ENCODE peak calls at places on chromosomes 3 and 15, in seven cellular contexts. One of them, this sample, is unnamed.

GRCh38 chr3:59759298-59760169 is 709.7 kb upstream of the CFAP20DC start:
- DNase-seq in mesendoderm: no peak
- DNase-seq in GM12865: no peak
- DNase-seq in tibial nerve: no peak
- DNase-seq in adipocyte: no peak
- DNase-seq in adrenal gland: no peak
- DNase-seq in lower lobe of right lung: no peak
- DNase-seq in this sample: no peak

GRCh38 chr3:42545284-42545900 is 36.4 kb downstream of the SEC22C start:
- DNase-seq in GM12865: no peak
- DNase-seq in tibial nerve: no peak
- DNase-seq in adrenal gland: no peak
- DNase-seq in mesendoderm: no peak
- DNase-seq in lower lobe of right lung: no peak
- DNase-seq in adipocyte: no peak
- DNase-seq in this sample: no peak

GRCh38 chr15:63726491-63726890 is 107.3 kb downstream of the HERC1 start:
- DNase-seq in adrenal gland: no peak
- DNase-seq in mesendoderm: no peak
- DNase-seq in tibial nerve: no peak
- DNase-seq in lower lobe of right lung: no peak
- DNase-seq in GM12865: no peak
- DNase-seq in adipocyte: peak
- DNase-seq in this sample: no peak

GRCh38 chr3:124824286-124824915 is 62.8 kb downstream of the ITGB5 start:
- DNase-seq in adipocyte: no peak
- DNase-seq in tibial nerve: no peak
- DNase-seq in adrenal gland: no peak
- DNase-seq in GM12865: no peak
- DNase-seq in mesendoderm: no peak
- DNase-seq in lower lobe of right lung: no peak
- DNase-seq in this sample: no peak

GRCh38 chr15:70879386-70879785 is 12.8 kb downstream of the THAP10 start:
- DNase-seq in adipocyte: peak
- DNase-seq in lower lobe of right lung: no peak
- DNase-seq in adrenal gland: no peak
- DNase-seq in tibial nerve: no peak
- DNase-seq in mesendoderm: no peak
- DNase-seq in GM12865: no peak
- DNase-seq in this sample: no peak

GRCh38 chr15:73283341-73283962 is 85.3 kb downstream of the HCN4 start:
- DNase-seq in adrenal gland: no peak
- DNase-seq in tibial nerve: no peak
- DNase-seq in adipocyte: peak
- DNase-seq in GM12865: no peak
- DNase-seq in lower lobe of right lung: no peak
- DNase-seq in mesendoderm: no peak
- DNase-seq in this sample: no peak

GRCh38 chr3:69906351-69906966 is 93.1 kb upstream of the SAMMSON start:
- DNase-seq in lower lobe of right lung: no peak
- DNase-seq in adipocyte: no peak
- DNase-seq in GM12865: no peak
- DNase-seq in adrenal gland: no peak
- DNase-seq in mesendoderm: no peak
- DNase-seq in tibial nerve: no peak
- DNase-seq in this sample: no peak

GRCh38 chr3:192331749-192332385 is 395.5 kb downstream of the FGF12 start:
- DNase-seq in tibial nerve: no peak
- DNase-seq in GM12865: no peak
- DNase-seq in adipocyte: no peak
- DNase-seq in lower lobe of right lung: no peak
- DNase-seq in mesendoderm: no peak
- DNase-seq in adrenal gland: no peak
- DNase-seq in this sample: no peak

GRCh38 chr3:170357176-170357919 is at the start of gene SKIL:
- DNase-seq in GM12865: peak
- DNase-seq in lower lobe of right lung: peak
- DNase-seq in tibial nerve: peak
- DNase-seq in adipocyte: peak
- DNase-seq in mesendoderm: peak
- DNase-seq in adrenal gland: peak
- DNase-seq in this sample: peak

DNA sequence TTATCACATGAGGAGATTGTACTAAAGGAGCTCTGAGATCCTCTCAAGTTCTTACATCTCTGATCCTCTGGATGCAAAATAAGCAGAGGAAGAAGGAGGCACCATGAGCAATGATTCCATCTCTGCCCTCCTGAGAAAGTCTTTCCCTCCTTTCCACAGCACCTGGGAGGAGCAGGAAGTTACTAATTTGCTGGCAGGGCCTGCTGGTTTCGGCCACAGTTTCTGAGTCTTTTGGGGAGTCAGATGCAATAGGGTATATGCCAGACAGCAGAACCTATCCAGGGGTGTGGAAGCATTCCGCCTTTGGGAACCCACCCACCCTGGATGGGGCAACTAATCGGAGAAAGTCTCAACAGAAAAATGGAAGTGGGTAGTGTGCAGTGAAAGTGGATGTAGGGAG is 38.5 kb upstream of the SPTSSB start:
- DNase-seq in mesendoderm: peak
- DNase-seq in tibial nerve: no peak
- DNase-seq in adipocyte: no peak
- DNase-seq in adrenal gland: no peak
- DNase-seq in GM12865: no peak
- DNase-seq in lower lobe of right lung: no peak
- DNase-seq in this sample: no peak
- H3K4me3 ChIP-seq in mesendoderm: no peak
- H3K4me3 ChIP-seq in tibial nerve: no peak
- H3K4me3 ChIP-seq in adipocyte: no peak
- H3K4me3 ChIP-seq in adrenal gland: no peak
- H3K4me3 ChIP-seq in GM12865: no peak
- H3K4me3 ChIP-seq in lower lobe of right lung: no peak
- H3K4me3 ChIP-seq in this sample: no peak

DNA sequence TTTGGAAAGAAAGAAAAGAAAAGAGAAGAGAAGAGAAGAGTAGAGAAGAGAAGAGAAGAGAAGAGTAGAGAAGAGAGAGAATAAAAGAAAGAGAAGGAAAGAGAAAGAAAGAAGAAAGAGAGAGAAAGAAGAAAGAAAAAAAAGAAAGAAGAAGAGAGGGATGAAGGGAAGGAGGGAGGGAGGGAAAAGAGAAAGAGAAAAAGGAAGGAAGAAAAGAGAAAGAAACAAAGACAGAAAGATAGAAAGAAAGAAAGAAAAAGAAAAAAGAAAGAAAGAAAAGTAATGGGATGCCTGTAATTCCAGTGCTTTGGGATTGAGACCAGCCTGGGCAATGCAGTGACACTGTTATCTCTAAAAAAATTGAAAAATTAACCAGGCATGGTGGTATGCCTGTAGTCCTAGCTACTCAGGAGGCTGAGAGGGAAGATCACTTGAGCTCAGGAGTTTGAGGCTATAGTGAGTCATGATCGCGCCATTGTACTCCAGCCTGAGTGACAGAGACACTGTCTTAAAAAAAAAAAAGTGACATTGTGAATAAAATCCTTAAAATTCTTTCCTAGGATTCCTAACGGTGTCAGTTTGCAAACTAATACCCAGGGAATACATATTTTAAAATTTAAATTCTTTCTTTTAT is 1.7 kb downstream of the RASL12 start:
- DNase-seq in tibial nerve: no peak
- DNase-seq in GM12865: no peak
- DNase-seq in mesendoderm: peak
- DNase-seq in lower lobe of right lung: no peak
- DNase-seq in adrenal gland: no peak
- DNase-seq in adipocyte: no peak
- DNase-seq in this sample: no peak
- H3K4me3 ChIP-seq in tibial nerve: peak
- H3K4me3 ChIP-seq in GM12865: no peak
- H3K4me3 ChIP-seq in mesendoderm: no peak
- H3K4me3 ChIP-seq in lower lobe of right lung: peak
- H3K4me3 ChIP-seq in adrenal gland: no peak
- H3K4me3 ChIP-seq in adipocyte: no peak
- H3K4me3 ChIP-seq in this sample: peak

DNA sequence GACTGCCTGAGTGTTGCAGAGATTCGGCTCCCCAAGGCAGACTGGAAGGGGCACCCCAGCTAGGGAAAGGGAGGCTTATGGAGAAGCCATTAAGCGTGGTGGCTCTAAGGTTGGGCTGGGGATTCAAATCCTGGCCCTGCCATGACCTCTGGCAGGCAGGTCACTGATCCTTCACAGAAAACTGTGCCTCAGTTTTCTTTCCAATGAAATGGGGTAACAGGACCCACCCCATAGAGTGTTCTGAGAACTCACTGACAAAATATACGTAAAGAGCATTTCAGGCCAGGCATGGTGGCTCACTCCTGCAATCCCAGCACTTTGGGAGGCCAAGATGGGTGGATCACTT is 34.6 kb downstream of the DNASE1L3 start:
- DNase-seq in tibial nerve: no peak
- DNase-seq in adrenal gland: no peak
- DNase-seq in mesendoderm: no peak
- DNase-seq in lower lobe of right lung: no peak
- DNase-seq in adipocyte: no peak
- DNase-seq in GM12865: no peak
- DNase-seq in this sample: no peak
- H3K4me3 ChIP-seq in tibial nerve: no peak
- H3K4me3 ChIP-seq in adrenal gland: no peak
- H3K4me3 ChIP-seq in mesendoderm: no peak
- H3K4me3 ChIP-seq in lower lobe of right lung: no peak
- H3K4me3 ChIP-seq in adipocyte: no peak
- H3K4me3 ChIP-seq in GM12865: no peak
- H3K4me3 ChIP-seq in this sample: no peak

GRCh38 chr15:101614001-101614585 is 38.1 kb downstream of the TM2D3 start:
- DNase-seq in adrenal gland: no peak
- DNase-seq in tibial nerve: no peak
- DNase-seq in mesendoderm: no peak
- DNase-seq in GM12865: no peak
- DNase-seq in adipocyte: no peak
- DNase-seq in lower lobe of right lung: no peak
- DNase-seq in this sample: no peak

GRCh38 chr15:101615986-101616848 is 36.0 kb downstream of the TM2D3 start:
- DNase-seq in adipocyte: peak
- DNase-seq in GM12865: no peak
- DNase-seq in tibial nerve: no peak
- DNase-seq in mesendoderm: peak
- DNase-seq in lower lobe of right lung: no peak
- DNase-seq in adrenal gland: peak
- DNase-seq in this sample: peak

GRCh38 chr15:101614761-101615160 is 37.4 kb downstream of the TM2D3 start:
- DNase-seq in adrenal gland: no peak
- DNase-seq in lower lobe of right lung: no peak
- DNase-seq in GM12865: no peak
- DNase-seq in adipocyte: no peak
- DNase-seq in tibial nerve: no peak
- DNase-seq in mesendoderm: peak
- DNase-seq in this sample: no peak

GRCh38 chr15:101617390-101617965 is 34.7 kb downstream of the TM2D3 start:
- DNase-seq in mesendoderm: no peak
- DNase-seq in lower lobe of right lung: no peak
- DNase-seq in adrenal gland: no peak
- DNase-seq in GM12865: no peak
- DNase-seq in tibial nerve: no peak
- DNase-seq in adipocyte: no peak
- DNase-seq in this sample: no peak

GRCh38 chr15:101615414-101615985 is 36.7 kb downstream of the TM2D3 start:
- DNase-seq in adrenal gland: peak
- DNase-seq in lower lobe of right lung: no peak
- DNase-seq in mesendoderm: peak
- DNase-seq in tibial nerve: no peak
- DNase-seq in GM12865: no peak
- DNase-seq in adipocyte: no peak
- DNase-seq in this sample: peak
- H3K4me3 ChIP-seq in adrenal gland: no peak
- H3K4me3 ChIP-seq in lower lobe of right lung: no peak
- H3K4me3 ChIP-seq in mesendoderm: no peak
- H3K4me3 ChIP-seq in tibial nerve: peak
- H3K4me3 ChIP-seq in GM12865: no peak
- H3K4me3 ChIP-seq in adipocyte: peak
- H3K4me3 ChIP-seq in this sample: no peak

GRCh38 chr3:48715179-48715800 is 1.7 kb downstream of the IP6K2 start:
- DNase-seq in GM12865: no peak
- DNase-seq in adrenal gland: peak
- DNase-seq in adipocyte: peak
- DNase-seq in tibial nerve: no peak
- DNase-seq in mesendoderm: peak
- DNase-seq in lower lobe of right lung: no peak
- DNase-seq in this sample: no peak
- H3K4me3 ChIP-seq in GM12865: peak
- H3K4me3 ChIP-seq in adrenal gland: no peak
- H3K4me3 ChIP-seq in adipocyte: peak
- H3K4me3 ChIP-seq in tibial nerve: peak
- H3K4me3 ChIP-seq in mesendoderm: no peak
- H3K4me3 ChIP-seq in lower lobe of right lung: peak
- H3K4me3 ChIP-seq in this sample: peak

GRCh38 chr15:66566963-66567531 is 1.2 kb upstream of the LCTL start:
- DNase-seq in lower lobe of right lung: peak
- DNase-seq in adrenal gland: peak
- DNase-seq in adipocyte: peak
- DNase-seq in tibial nerve: no peak
- DNase-seq in GM12865: peak
- DNase-seq in mesendoderm: peak
- DNase-seq in this sample: peak
- H3K4me3 ChIP-seq in lower lobe of right lung: no peak
- H3K4me3 ChIP-seq in adrenal gland: no peak
- H3K4me3 ChIP-seq in adipocyte: no peak
- H3K4me3 ChIP-seq in tibial nerve: no peak
- H3K4me3 ChIP-seq in GM12865: no peak
- H3K4me3 ChIP-seq in mesendoderm: no peak
- H3K4me3 ChIP-seq in this sample: no peak

DNA sequence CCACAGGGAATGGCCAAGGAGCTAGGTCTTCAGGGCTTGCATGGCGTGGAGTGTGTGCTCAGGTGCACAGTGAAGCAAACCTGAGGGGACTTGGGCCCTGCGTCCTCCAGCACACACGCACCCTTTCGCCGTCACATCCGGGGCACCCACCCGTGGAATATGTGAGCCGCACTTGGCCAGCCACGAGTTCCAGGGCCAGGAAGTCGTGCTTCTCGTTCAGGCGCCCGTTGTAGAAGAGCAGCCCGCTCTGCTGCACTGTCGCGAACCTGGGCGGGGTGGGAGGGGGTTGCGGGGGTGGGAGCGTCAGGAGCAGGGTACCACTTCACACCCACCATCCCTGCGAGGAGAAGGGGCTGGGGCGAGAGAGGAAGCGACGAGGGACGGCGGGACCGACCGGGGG is 7.1 kb downstream of the CELSR3 start:
- DNase-seq in tibial nerve: no peak
- DNase-seq in adrenal gland: no peak
- DNase-seq in adipocyte: no peak
- DNase-seq in mesendoderm: no peak
- DNase-seq in lower lobe of right lung: peak
- DNase-seq in GM12865: peak
- DNase-seq in this sample: no peak
- H3K4me3 ChIP-seq in tibial nerve: peak
- H3K4me3 ChIP-seq in adrenal gland: peak
- H3K4me3 ChIP-seq in adipocyte: no peak
- H3K4me3 ChIP-seq in mesendoderm: no peak
- H3K4me3 ChIP-seq in lower lobe of right lung: peak
- H3K4me3 ChIP-seq in GM12865: peak
- H3K4me3 ChIP-seq in this sample: peak